ENCODE peak calls at places on chromosomes 6 and 20, in eight cellular contexts. M is uterus, H is suprapubic skin, R is lower leg skin, U is HepG2, A is tibial nerve, L is A549, F is ovary. S is an unnamed sample.

GRCh38 chr6:36028887-36029324 is 1.3 kb downstream of the MAPK14 start:
- DNase-seq in L (peak), R (peak), A (peak), H (peak), U (peak), F (peak), M (peak), S (peak)

GRCh38 chr20:63136296-63136695 is 79.6 kb downstream of the YTHDF1 start:
- DNase-seq in A (no peak), U (no peak), R (no peak), H (no peak), F (no peak), L (no peak), M (no peak), S (no peak)

GRCh38 chr6:27700337-27700736 is 211.9 kb downstream of the OR2B2 start:
- DNase-seq in F (no peak), R (no peak), L (no peak), M (no peak), U (no peak), H (no peak), A (no peak), S (no peak)

GRCh38 chr6:132391391-132392291 is 9.6 kb downstream of the MOXD1 start:
- DNase-seq in A (no peak), H (no peak), U (no peak), L (no peak), M (peak), F (no peak), R (no peak), S (peak)

GRCh38 chr6:140445474-140446004 is 1071.1 kb upstream of the CITED2 start:
- DNase-seq in F (no peak), U (no peak), A (no peak), R (no peak), L (no peak), M (no peak), H (no peak), S (no peak)

GRCh38 chr20:46464451-46464850 is 48.9 kb downstream of the ZNF334 start:
- DNase-seq in A (no peak), L (no peak), U (no peak), M (no peak), R (no peak), H (no peak), F (no peak), S (no peak)

GRCh38 chr6:107275330-107275865 is 160.1 kb upstream of the BEND3 start:
- DNase-seq in A (no peak), U (no peak), M (no peak), F (no peak), H (no peak), L (peak), R (no peak), S (peak)

GRCh38 chr20:10644458-10645204 is 29.2 kb downstream of the JAG1 start:
- DNase-seq in L (no peak), U (no peak), A (no peak), H (peak), F (peak), M (peak), R (no peak), S (no peak)

GRCh38 chr6:74626288-74626687 is 579.6 kb downstream of the COL12A1 start:
- DNase-seq in U (no peak), R (no peak), A (no peak), F (no peak), M (no peak), L (no peak), H (no peak), S (no peak)

GRCh38 chr6:63441266-63441956 is 121.6 kb upstream of the LGSN start:
- DNase-seq in M (no peak), R (no peak), H (no peak), U (no peak), F (no peak), A (no peak), L (peak), S (no peak)

GRCh38 chr20:35368616-35369423 is 43.0 kb downstream of the UQCC1 start:
- DNase-seq in F (no peak), U (no peak), R (no peak), M (no peak), H (no peak), A (no peak), L (no peak), S (no peak)

GRCh38 chr20:35845561-35845960 is 73.7 kb downstream of the PHF20 start:
- DNase-seq in F (no peak), H (no peak), R (no peak), U (no peak), M (no peak), A (no peak), L (no peak), S (no peak)

GRCh38 chr6:25399885-25400284 is 120.7 kb downstream of the CARMIL1 start:
- DNase-seq in A (no peak), R (no peak), M (no peak), H (no peak), L (no peak), F (no peak), U (no peak), S (no peak)

GRCh38 chr6:25404094-25404493 is 124.9 kb downstream of the CARMIL1 start:
- DNase-seq in U (no peak), H (no peak), L (no peak), A (no peak), M (no peak), F (no peak), R (no peak), S (no peak)

GRCh38 chr6:25403150-25403549 is 124.0 kb downstream of the CARMIL1 start:
- DNase-seq in L (no peak), U (no peak), R (no peak), F (no peak), A (no peak), H (no peak), M (no peak), S (no peak)

GRCh38 chr6:25401711-25402110 is 122.5 kb downstream of the CARMIL1 start:
- DNase-seq in L (no peak), F (no peak), H (no peak), U (no peak), R (no peak), M (no peak), A (no peak), S (no peak)

DNA sequence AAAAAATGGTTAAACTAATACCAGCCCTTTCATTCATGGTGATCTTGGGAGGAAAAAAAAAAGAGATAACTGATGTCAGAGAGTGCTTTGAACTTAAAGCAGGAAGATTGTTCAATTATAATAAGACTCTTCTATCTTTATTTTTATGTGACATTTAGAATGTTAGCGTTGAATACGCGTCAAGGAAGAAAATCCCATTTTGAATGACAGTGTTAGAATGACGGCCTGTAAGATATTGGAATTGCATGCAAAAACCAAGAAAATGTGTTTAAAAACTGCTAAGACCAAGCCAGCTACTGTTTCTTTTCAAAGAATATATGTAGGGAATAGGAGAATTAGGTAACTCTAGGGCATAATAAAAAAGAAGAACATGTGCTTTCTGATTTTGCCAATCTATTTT is 123.0 kb downstream of the CARMIL1 start:
- DNase-seq in R (no peak), F (no peak), U (no peak), M (no peak), L (no peak), A (no peak), H (no peak), S (no peak)
- H3K4me3 ChIP-seq in R (no peak), F (no peak), U (no peak), M (no peak), L (no peak), A (no peak), H (no peak), S (no peak)

DNA sequence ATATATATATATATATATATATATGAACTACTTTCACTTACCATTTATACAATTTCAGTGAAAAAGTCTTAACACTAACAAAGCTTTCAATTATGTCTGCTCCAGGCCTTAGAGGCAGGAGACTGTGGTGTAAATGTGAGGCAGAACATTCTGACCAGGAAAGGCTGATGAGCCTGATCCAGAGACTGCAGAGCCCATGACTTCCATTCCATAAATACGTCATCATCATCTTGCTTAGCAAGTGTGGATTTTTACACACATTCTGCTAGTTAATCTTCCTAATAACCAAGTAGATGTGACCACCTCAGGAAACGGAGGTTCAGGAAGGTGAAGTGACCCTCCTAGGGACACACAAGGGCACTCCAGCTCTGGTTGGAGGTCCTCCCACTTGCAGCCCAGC is 14.9 kb downstream of the TRERF1 start:
- DNase-seq in U (no peak), A (no peak), H (no peak), R (no peak), F (no peak), L (no peak), M (no peak), S (no peak)
- TF ChIP-seq POLR2A in U (no peak), A (no peak), H (no peak), R (no peak), F (no peak), L (no peak), M (no peak), S (no peak)

DNA sequence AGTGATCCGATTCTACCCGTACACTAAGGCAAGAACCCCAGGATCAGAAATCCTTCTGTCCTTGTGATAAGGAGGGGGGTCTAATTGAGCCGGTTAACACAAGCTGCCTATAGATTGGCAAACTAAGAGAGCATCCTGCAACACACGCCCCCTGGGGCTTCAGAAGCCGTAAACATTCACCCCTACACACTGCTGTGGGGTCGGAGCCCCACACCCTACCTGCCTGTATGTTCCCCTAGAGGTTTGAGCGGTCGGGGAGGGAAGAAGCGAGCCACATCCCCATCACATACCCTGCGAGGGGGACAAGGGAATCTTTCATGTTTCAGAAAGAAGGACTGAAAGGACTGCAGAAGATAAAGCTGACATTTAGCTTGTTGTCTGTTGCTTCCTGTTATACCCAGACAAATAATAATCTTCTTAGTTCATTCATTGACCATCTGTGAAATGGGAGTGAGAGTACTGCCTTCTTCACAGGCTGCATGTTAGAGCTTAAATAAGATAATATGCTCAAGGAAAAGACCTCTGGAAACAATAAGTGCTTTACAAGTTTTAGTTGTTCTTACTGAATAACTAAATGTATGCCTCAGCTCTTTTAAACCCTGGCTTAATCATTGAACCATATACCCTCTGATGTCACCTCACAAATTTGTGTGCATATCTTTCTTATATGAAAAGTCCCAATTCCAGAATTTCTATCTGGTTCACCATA is 74.2 kb upstream of the RNF217 start:
- DNase-seq in M (no peak), F (no peak), R (no peak), L (no peak), A (no peak), U (no peak), H (no peak), S (no peak)
- H3K4me3 ChIP-seq in M (no peak), F (no peak), R (no peak), L (no peak), A (no peak), U (no peak), H (no peak), S (no peak)

GRCh38 chr20:25408170-25408547 is 686 bp downstream of the GINS1 start:
- DNase-seq in U (no peak), F (no peak), A (no peak), H (no peak), R (no peak), L (no peak), M (no peak), S (no peak)

GRCh38 chr20:25402583-25402982 is 4.9 kb upstream of the GINS1 start:
- DNase-seq in R (no peak), U (no peak), A (no peak), L (peak), F (no peak), M (no peak), H (no peak), S (no peak)

GRCh38 chr20:25408890-25409289 is 1.4 kb downstream of the GINS1 start:
- DNase-seq in M (no peak), L (no peak), H (no peak), R (no peak), F (no peak), U (no peak), A (no peak), S (no peak)

DNA sequence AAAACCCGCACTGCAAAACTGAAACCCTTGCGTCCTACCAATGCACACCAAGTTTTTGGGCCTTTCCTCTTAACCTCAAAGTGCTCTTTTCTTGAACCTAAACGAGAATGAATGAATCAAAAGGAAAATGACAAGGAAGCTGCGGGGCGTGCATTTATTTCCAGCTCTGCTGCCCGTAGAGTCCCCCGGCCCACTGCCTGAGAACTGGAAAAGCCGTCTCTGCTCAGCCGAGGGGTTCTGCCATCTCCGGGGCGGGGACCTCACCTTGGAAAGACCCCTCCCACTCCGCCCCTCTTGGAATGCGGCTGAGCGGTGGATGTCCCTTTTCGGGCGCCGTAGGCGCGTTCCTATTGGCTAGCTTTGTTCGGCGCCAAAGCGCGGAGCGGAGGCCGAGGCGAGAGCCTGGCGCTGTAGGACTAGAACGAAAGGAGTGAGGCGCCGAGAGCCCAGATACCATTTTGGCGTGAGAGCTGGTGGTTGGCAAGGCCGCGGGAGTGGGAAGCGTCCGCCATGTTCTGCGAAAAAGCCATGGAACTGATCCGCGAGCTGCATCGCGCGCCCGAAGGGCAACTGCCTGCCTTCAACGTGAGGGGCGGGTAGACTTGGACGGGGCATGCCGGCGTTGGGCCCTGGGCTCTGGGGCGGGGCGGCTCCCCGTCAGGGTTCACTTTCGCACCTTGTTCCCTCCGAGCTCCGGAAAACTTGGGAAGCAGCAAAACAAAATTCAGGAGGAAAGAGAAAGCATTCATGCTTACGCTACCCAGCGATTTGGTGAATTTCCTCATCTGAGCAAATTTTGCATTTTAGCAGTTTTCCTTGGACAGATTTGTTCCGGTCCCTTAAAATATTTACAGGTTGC is at the start of gene GINS1:
- DNase-seq in L (peak), U (peak), R (peak), A (peak), M (peak), H (peak), F (peak), S (peak)
- TF ChIP-seq POLR2A in L (peak), U (peak), R (no peak), A (no peak), M (no peak), H (no peak), F (no peak), S (peak)

GRCh38 chr6:148559848-148560433 is 186.9 kb upstream of the UST start:
- DNase-seq in R (no peak), A (peak), U (peak), M (peak), H (peak), F (peak), L (peak), S (peak)
- H3K4me3 ChIP-seq in R (no peak), A (peak), U (peak), M (peak), H (peak), F (peak), L (peak), S (no peak)

GRCh38 chr6:113067612-113068262 is 720.6 kb downstream of the RFPL4B start:
- DNase-seq in F (no peak), U (no peak), L (no peak), H (no peak), A (no peak), R (no peak), M (no peak), S (no peak)
- TF ChIP-seq POLR2A in F (no peak), U (no peak), L (no peak), H (no peak), A (no peak), R (no peak), M (no peak), S (no peak)

GRCh38 chr6:46216879-46217278 is 46.1 kb upstream of the ENPP5 start:
- DNase-seq in F (no peak), U (no peak), H (no peak), M (no peak), L (no peak), A (no peak), R (no peak), S (no peak)
- H3K4me3 ChIP-seq in F (no peak), U (no peak), H (no peak), M (no peak), L (no peak), A (no peak), R (no peak), S (no peak)

GRCh38 chr20:48782901-48783308 is 44.9 kb downstream of the PREX1 start:
- DNase-seq in U (no peak), A (no peak), L (no peak), H (no peak), R (no peak), F (no peak), M (no peak), S (no peak)
- TF ChIP-seq POLR2A in U (no peak), A (no peak), L (no peak), H (no peak), R (no peak), F (no peak), M (no peak), S (no peak)

DNA sequence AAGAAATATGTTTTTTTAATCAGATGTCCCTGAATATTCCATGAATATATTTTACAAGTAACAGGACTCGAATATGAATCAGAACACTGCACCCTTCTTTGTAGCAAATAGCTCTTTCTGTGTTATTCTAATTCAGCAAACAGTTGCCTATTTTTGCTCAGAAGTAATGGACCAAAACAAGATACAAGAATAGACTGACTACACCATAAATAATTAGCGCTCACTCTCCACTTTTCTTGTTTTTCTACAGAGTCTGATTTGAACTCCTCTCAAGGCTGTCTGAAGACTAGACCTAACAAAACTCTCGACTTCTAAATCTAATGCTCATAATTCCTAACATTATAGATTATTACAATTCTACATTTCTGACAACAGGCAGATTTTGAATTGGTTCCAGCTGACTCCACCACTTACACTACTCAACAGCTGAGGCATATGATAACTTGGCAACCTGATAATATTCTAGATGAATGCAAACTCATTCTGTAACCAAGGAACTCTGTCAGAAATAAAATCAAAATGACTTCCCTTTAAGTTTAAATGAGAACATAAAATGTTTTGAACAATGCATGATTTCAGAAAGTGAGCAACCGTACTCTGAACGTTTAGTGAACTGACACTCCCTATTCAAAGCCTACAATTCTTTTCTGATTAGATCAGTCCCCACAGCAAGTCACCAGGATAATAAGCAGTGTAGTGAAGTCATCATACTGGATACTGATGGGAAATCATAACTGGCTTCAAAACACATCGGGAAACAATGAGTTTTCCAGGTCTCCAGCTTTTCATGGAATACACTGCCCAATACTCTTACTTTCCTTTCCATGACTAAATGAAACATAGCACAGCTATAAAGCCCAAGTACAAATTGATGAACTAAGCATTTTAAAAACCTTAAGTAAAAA is 114.2 kb upstream of the BEND6 start:
- DNase-seq in F (no peak), U (peak), R (no peak), A (no peak), L (peak), H (no peak), M (no peak), S (no peak)
- H3K4me3 ChIP-seq in F (no peak), U (no peak), R (no peak), A (peak), L (peak), H (peak), M (no peak), S (no peak)

S was measured in body of pancreas.